ENCODE peak calls at places on chromosomes 1 and 21, in five cellular contexts. S, I, T, B and Z are unnamed samples.

GRCh38 chr1:23591460-23592208 is 32.3 kb upstream of the ID3 start:
- DNase-seq in S (no peak), I (no peak), T (no peak), B (peak; percentile 26), Z (no peak)

GRCh38 chr1:185480545-185480944 is 163.5 kb upstream of the IVNS1ABP start:
- DNase-seq in S (no peak), I (no peak), T (no peak), B (no peak), Z (no peak)

GRCh38 chr21:42245348-42246185 is 26.6 kb downstream of the ABCG1 start:
- DNase-seq in S (no peak), I (no peak), T (no peak), B (no peak), Z (no peak)

GRCh38 chr1:3714284-3714741 is 37.9 kb upstream of the CCDC27 start:
- DNase-seq in S (no peak), I (peak; percentile 55), T (no peak), B (peak; percentile 54), Z (no peak)

GRCh38 chr1:6198646-6199297 is 623 bp downstream of the RPL22 start:
- DNase-seq in S (no peak), I (no peak), T (no peak), B (no peak), Z (no peak)

GRCh38 chr1:211944733-211945500 is 90.4 kb downstream of the INTS7 start:
- DNase-seq in S (no peak), I (peak; percentile 94), T (no peak), B (no peak), Z (peak; percentile 85)

GRCh38 chr1:153546796-153547559 is 1.4 kb upstream of the S100A4 start:
- DNase-seq in S (no peak), I (no peak), T (no peak), B (no peak), Z (no peak)

GRCh38 chr21:33761104-33762036 is 119.1 kb downstream of the ITSN1 start:
- DNase-seq in S (no peak), I (no peak), T (no peak), B (peak; percentile 19), Z (no peak)

GRCh38 chr1:46547481-46548383 is 3.7 kb downstream of the KNCN start:
- DNase-seq in S (peak; percentile 35), I (no peak), T (peak; percentile 8), B (no peak), Z (peak; percentile 43)

GRCh38 chr1:59498640-59499039 is 201.7 kb downstream of the FGGY start:
- DNase-seq in S (no peak), I (no peak), T (no peak), B (no peak), Z (no peak)

GRCh38 chr1:203427451-203427850 is 48.2 kb upstream of the PRELP start:
- DNase-seq in S (no peak), I (no peak), T (no peak), B (no peak), Z (no peak)

GRCh38 chr1:172466795-172467407 is 23.0 kb upstream of the PIGC start:
- DNase-seq in S (no peak), I (no peak), T (no peak), B (no peak), Z (no peak)

GRCh38 chr1:174274452-174274851 is 115.1 kb downstream of the RABGAP1L start:
- DNase-seq in S (no peak), I (no peak), T (no peak), B (no peak), Z (no peak)

GRCh38 chr1:82646336-82646735 is 845.6 kb downstream of the ADGRL2 start:
- DNase-seq in S (no peak), I (no peak), T (no peak), B (no peak), Z (no peak)

GRCh38 chr1:35539073-35539823 is 18.0 kb downstream of the KIAA0319L start:
- DNase-seq in S (peak; percentile 34), I (no peak), T (peak; percentile 70), B (no peak), Z (no peak)

GRCh38 chr1:15341634-15342375 is 67.9 kb upstream of the EFHD2 start:
- DNase-seq in S (peak; percentile 27), I (no peak), T (no peak), B (no peak), Z (no peak)

GRCh38 chr1:154546264-154547043 is 12.0 kb downstream of the UBE2Q1 start:
- DNase-seq in S (peak; percentile 41), I (peak; percentile 67), T (peak; percentile 39), B (peak; percentile 44), Z (peak; percentile 58)

GRCh38 chr21:33127154-33127893 is 57.4 kb downstream of the OLIG1 start:
- DNase-seq in S (peak; percentile 54), I (peak; percentile 58), T (peak; percentile 29), B (peak; percentile 56), Z (peak; percentile 68)

GRCh38 chr1:178046856-178047255 is 47.0 kb upstream of the RASAL2 start:
- DNase-seq in S (no peak), I (no peak), T (no peak), B (no peak), Z (no peak)

GRCh38 chr1:53765656-53766055 is 26.7 kb upstream of the GLIS1 start:
- DNase-seq in S (peak; percentile 1), I (no peak), T (no peak), B (no peak), Z (no peak)

GRCh38 chr1:227333423-227333822 is 15.1 kb upstream of the CDC42BPA start:
- DNase-seq in S (no peak), I (no peak), T (no peak), B (no peak), Z (no peak)